ENCODE peak calls at places on chromosome 20, in ten cellular contexts. E is uterus; C is iPS DF 6.9; T is GM03348; I is psoas muscle; M is DMS153; P is left cardiac atrium; Y is hippocampal formation; B is stimulated activated CD4-positive, alpha-beta T cell treated with anti-CD3 and anti-CD28 coated beads, Interleukin-2, amount 100 ng/mL, for 48 hours; S is NCI-H748 treated with DMSO at 0.1 percent for 48 hours. N is an unnamed sample.

GRCh38 chr20:62845818-62846527 is 15.6 kb downstream of the TCFL5 start:
- DNase-seq in E (no peak), C (no peak), T (no peak), I (no peak), M (no peak), P (no peak), Y (peak), B (no peak), S (no peak), N (peak)

GRCh38 chr20:63140683-63141433 is 75.1 kb downstream of the YTHDF1 start:
- DNase-seq in E (no peak), C (no peak), T (no peak), I (peak), M (no peak), P (no peak), Y (no peak), B (no peak), S (no peak), N (no peak)

GRCh38 chr20:47352332-47353223 is 3.9 kb downstream of the ZMYND8 start:
- DNase-seq in E (no peak), C (no peak), T (no peak), I (no peak), M (no peak), P (no peak), Y (peak), B (no peak), S (peak), N (peak)

GRCh38 chr20:56381501-56381900 is 10.5 kb downstream of the AURKA start:
- DNase-seq in E (no peak), C (no peak), T (no peak), I (no peak), M (no peak), P (no peak), Y (no peak), B (no peak), S (no peak), N (no peak)

GRCh38 chr20:11274137-11274536 is 600.3 kb upstream of the JAG1 start:
- DNase-seq in E (peak), C (peak), T (peak), I (no peak), M (peak), P (peak), Y (peak), B (no peak), S (peak), N (peak)

GRCh38 chr20:33061626-33062025 is 7.9 kb downstream of the BPIFB3 start:
- DNase-seq in E (peak), C (no peak), T (no peak), I (no peak), M (no peak), P (no peak), Y (no peak), B (no peak), S (no peak), N (no peak)

GRCh38 chr20:38209736-38210405 is 44.8 kb upstream of the TGM2 start:
- DNase-seq in E (no peak), C (no peak), T (no peak), I (no peak), M (no peak), P (peak), Y (no peak), B (no peak), S (no peak), N (no peak)

GRCh38 chr20:34033903-34034302 is 40.2 kb downstream of the RALY start:
- DNase-seq in E (no peak), C (no peak), T (no peak), I (no peak), M (no peak), P (no peak), Y (no peak), B (no peak), S (no peak), N (no peak)

GRCh38 chr20:22001886-22002285 is 296.4 kb downstream of the PAX1 start:
- DNase-seq in E (no peak), C (no peak), T (peak), I (no peak), M (peak), P (no peak), Y (peak), B (no peak), S (no peak), N (no peak)